ENCODE peak calls at places on chromosomes 12 and 14, in nine cellular contexts. A is NAMALWA, Q is tibial artery, N is HEK293T, B is astrocyte of the spinal cord, S is SIG-M5, F is hepatocyte, L is NCI-H1092 treated with DMSO at 0.1 percent for 48 hours, W is esophagus muscularis mucosa. H is an unnamed sample.
A peak's percentile ranks its signal among the peaks of the same experiment; 100 is the strongest.

GRCh38 chr12:32261638-32262037 is 137.7 kb upstream of the FGD4 start:
- DNase-seq in A (peak; percentile 77), Q (no peak), N (no peak), B (no peak), S (no peak), F (no peak), L (no peak), W (no peak), H (no peak)

GRCh38 chr12:26287666-26288408 is 92.5 kb downstream of the SSPN start:
- DNase-seq in A (no peak), Q (peak; percentile 80), N (no peak), B (peak; percentile 90), S (no peak), F (no peak), L (no peak), W (no peak), H (no peak)

GRCh38 chr12:62808166-62808879 is 126.6 kb downstream of the PPM1H start:
- DNase-seq in A (no peak), Q (no peak), N (no peak), B (no peak), S (no peak), F (no peak), L (no peak), W (no peak), H (no peak)

GRCh38 chr14:53900499-53900898 is 56.1 kb downstream of the BMP4 start:
- DNase-seq in A (no peak), Q (peak; percentile 64), N (no peak), B (no peak), S (no peak), F (no peak), L (no peak), W (no peak), H (no peak)

GRCh38 chr12:27245039-27245438 is 953 bp downstream of the STK38L start:
- DNase-seq in A (peak; percentile 42), Q (no peak), N (no peak), B (peak; percentile 47), S (no peak), F (no peak), L (no peak), W (no peak), H (no peak)

GRCh38 chr14:25677111-25677510 is 627.2 kb upstream of the STXBP6 start:
- DNase-seq in A (no peak), Q (no peak), N (no peak), B (no peak), S (no peak), F (no peak), L (no peak), W (no peak), H (no peak)

GRCh38 chr12:51326762-51327439 is 2.9 kb upstream of the BIN2 start:
- DNase-seq in A (peak; percentile 51), Q (peak; percentile 37), N (no peak), B (peak; percentile 55), S (peak; percentile 99), F (no peak), L (no peak), W (no peak), H (peak; percentile 76)

GRCh38 chr14:38663382-38663781 is 407.5 kb upstream of the CLEC14A start:
- DNase-seq in A (no peak), Q (no peak), N (no peak), B (no peak), S (no peak), F (no peak), L (no peak), W (no peak), H (no peak)

GRCh38 chr14:91817566-91818325 is 49.6 kb downstream of the TC2N start:
- DNase-seq in A (peak; percentile 50), Q (no peak), N (no peak), B (no peak), S (no peak), F (no peak), L (no peak), W (no peak), H (no peak)

GRCh38 chr14:74394549-74394948 is 31.5 kb downstream of the SYNDIG1L start:
- DNase-seq in A (no peak), Q (no peak), N (no peak), B (no peak), S (no peak), F (no peak), L (no peak), W (no peak), H (no peak)

GRCh38 chr12:40650038-40650704 is 42.1 kb upstream of the CNTN1 start:
- DNase-seq in A (no peak), Q (no peak), N (no peak), B (no peak), S (no peak), F (no peak), L (no peak), W (no peak), H (no peak)

GRCh38 chr12:18629916-18630315 is 107.9 kb downstream of the PLCZ1 start:
- DNase-seq in A (no peak), Q (no peak), N (no peak), B (peak; percentile 1), S (no peak), F (no peak), L (no peak), W (no peak), H (peak; percentile 68)

GRCh38 chr12:130490674-130491073 is 153.0 kb downstream of the PIWIL1 start:
- DNase-seq in A (no peak), Q (no peak), N (no peak), B (no peak), S (no peak), F (no peak), L (no peak), W (no peak), H (no peak)

GRCh38 chr12:85920324-85920947 is 46.3 kb downstream of the NTS start:
- DNase-seq in A (peak; percentile 58), Q (no peak), N (peak; percentile 17), B (peak; percentile 51), S (no peak), F (peak; percentile 21), L (peak; percentile 35), W (no peak), H (peak; percentile 49)

GRCh38 chr14:26808407-26808806 is 210.6 kb upstream of the NOVA1 start:
- DNase-seq in A (no peak), Q (no peak), N (no peak), B (peak; percentile 13), S (no peak), F (no peak), L (no peak), W (no peak), H (no peak)

GRCh38 chr12:101759396-101760047 is 20.3 kb upstream of the SYCP3 start:
- DNase-seq in A (peak; percentile 66), Q (no peak), N (peak; percentile 55), B (peak; percentile 42), S (no peak), F (peak; percentile 33), L (no peak), W (no peak), H (peak; percentile 15)

GRCh38 chr12:109544955-109545531 is 28.3 kb downstream of the MMAB start:
- DNase-seq in A (no peak), Q (no peak), N (no peak), B (no peak), S (no peak), F (no peak), L (no peak), W (no peak), H (peak; percentile 73)

GRCh38 chr14:58430156-58430555 is 2.6 kb downstream of the KIAA0586 start:
- DNase-seq in A (peak; percentile 1), Q (no peak), N (no peak), B (peak; percentile 21), S (no peak), F (no peak), L (no peak), W (no peak), H (peak; percentile 42)

GRCh38 chr12:50132505-50133135 is 20.6 kb downstream of the COX14 start:
- DNase-seq in A (peak; percentile 76), Q (no peak), N (no peak), B (peak; percentile 25), S (no peak), F (peak; percentile 59), L (no peak), W (no peak), H (peak; percentile 43)

GRCh38 chr12:5428332-5429221 is 3.3 kb upstream of the NTF3 start:
- DNase-seq in A (peak; percentile 78), Q (no peak), N (no peak), B (no peak), S (no peak), F (peak; percentile 70), L (peak; percentile 42), W (peak; percentile 89), H (no peak)

GRCh38 chr12:132827763-132828703 is 636 bp downstream of the GOLGA3 start:
- DNase-seq in A (peak; percentile 49), Q (peak; percentile 25), N (no peak), B (peak; percentile 80), S (no peak), F (peak; percentile 49), L (no peak), W (no peak), H (peak; percentile 79)

GRCh38 chr14:97713023-97713422 is 915.8 kb downstream of the VRK1 start:
- DNase-seq in A (no peak), Q (no peak), N (no peak), B (peak; percentile 49), S (no peak), F (peak; percentile 57), L (no peak), W (no peak), H (peak; percentile 96)

GRCh38 chr12:2375871-2376270 is 323.1 kb downstream of the CACNA1C start:
- DNase-seq in A (no peak), Q (no peak), N (no peak), B (no peak), S (no peak), F (no peak), L (no peak), W (no peak), H (no peak)

GRCh38 chr14:25001096-25001982 is 48.6 kb downstream of the STXBP6 start:
- DNase-seq in A (no peak), Q (no peak), N (no peak), B (no peak), S (no peak), F (no peak), L (no peak), W (no peak), H (peak; percentile 2)

GRCh38 chr12:124386059-124386458 is 91.2 kb downstream of the RFLNA start:
- DNase-seq in A (no peak), Q (no peak), N (no peak), B (peak; percentile 49), S (no peak), F (no peak), L (no peak), W (no peak), H (peak; percentile 71)

GRCh38 chr14:88225721-88226120 is 97.3 kb downstream of the KCNK10 start:
- DNase-seq in A (no peak), Q (no peak), N (no peak), B (no peak), S (no peak), F (no peak), L (no peak), W (no peak), H (no peak)

GRCh38 chr12:110233212-110233903 is 47.7 kb upstream of the ATP2A2 start:
- DNase-seq in A (no peak), Q (no peak), N (no peak), B (no peak), S (no peak), F (peak; percentile 47), L (no peak), W (no peak), H (no peak)

GRCh38 chr12:6226002-6226700 is 26.0 kb downstream of the CD9 start:
- DNase-seq in A (no peak), Q (peak; percentile 87), N (no peak), B (peak; percentile 89), S (no peak), F (peak; percentile 77), L (no peak), W (no peak), H (no peak)

GRCh38 chr12:52836042-52836466 is 1.9 kb upstream of the KRT79 start:
- DNase-seq in A (no peak), Q (no peak), N (no peak), B (peak; percentile 53), S (no peak), F (no peak), L (no peak), W (no peak), H (peak; percentile 87)

GRCh38 chr12:107650977-107651376 is 34.6 kb upstream of the PWP1 start:
- DNase-seq in A (no peak), Q (no peak), N (no peak), B (no peak), S (no peak), F (no peak), L (no peak), W (no peak), H (no peak)

GRCh38 chr12:121295123-121295745 is 1.3 kb downstream of the CAMKK2 start:
- DNase-seq in A (peak; percentile 64), Q (no peak), N (peak; percentile 32), B (no peak), S (no peak), F (peak; percentile 16), L (no peak), W (no peak), H (no peak)